ENCODE peak calls at places on chromosomes 4 and X, in six cellular contexts. A is sigmoid colon, V is ovary, K is SK-N-SH, B is A549, T is tibial nerve. W is an unnamed sample.
A peak's percentile ranks its signal among the peaks of the same experiment; 100 is the strongest.

GRCh38 chrX:18887821-18888205 is 96.1 kb downstream of the PHKA2 start:
- DNase-seq in V (no peak), A (no peak), K (no peak), T (no peak), B (no peak), W (no peak)

GRCh38 chr4:1515763-1516162 is 109.5 kb upstream of the NKX1-1 start:
- DNase-seq in A (no peak), K (no peak), B (no peak), T (no peak), V (no peak), W (no peak)

GRCh38 chr4:186021461-186022167 is 47.3 kb upstream of the TLR3 start:
- DNase-seq in A (no peak), T (no peak), K (peak; percentile 82), V (peak; percentile 48), B (peak; percentile 21), W (no peak)

GRCh38 chr4:182074842-182075241 is 168.4 kb upstream of the TENM3 start:
- DNase-seq in T (no peak), V (no peak), B (no peak), K (no peak), A (no peak), W (no peak)

GRCh38 chrX:21972721-21973120 is 32.2 kb downstream of the SMS start:
- DNase-seq in T (no peak), A (no peak), K (no peak), B (peak; percentile 35), V (no peak), W (no peak)

GRCh38 chr4:176001171-176002006 is 64.3 kb upstream of the WDR17 start:
- DNase-seq in T (no peak), V (peak; percentile 34), A (peak; percentile 87), K (peak; percentile 17), B (peak; percentile 8), W (peak; percentile 31)

GRCh38 chrX:65203545-65203944 is 227.3 kb upstream of the ZC4H2 start:
- DNase-seq in B (no peak), K (no peak), V (no peak), T (no peak), A (no peak), W (peak; percentile 56)

GRCh38 chr4:5957091-5957490 is 61.1 kb downstream of the C4orf50 start:
- DNase-seq in B (no peak), K (no peak), V (no peak), A (no peak), T (no peak), W (no peak)

GRCh38 chrX:150690126-150690525 is 3.1 kb upstream of the MTMR1 start:
- DNase-seq in T (no peak), V (no peak), K (no peak), B (peak; percentile 41), A (no peak), W (no peak)

GRCh38 chrX:150984164-150984824 is 1.2 kb downstream of the HMGB3 start:
- DNase-seq in A (no peak), T (no peak), K (peak; percentile 71), V (no peak), B (no peak), W (no peak)

GRCh38 chrX:122579521-122579920 is 604.6 kb upstream of the GRIA3 start:
- DNase-seq in K (no peak), T (no peak), A (no peak), V (no peak), B (no peak), W (no peak)

GRCh38 chrX:63656871-63657580 is 128.0 kb downstream of the ARHGEF9 start:
- DNase-seq in T (no peak), V (no peak), B (no peak), K (no peak), A (no peak), W (no peak)

GRCh38 chrX:12867746-12868145 is 874 bp downstream of the TLR7 start:
- DNase-seq in A (no peak), B (no peak), K (no peak), T (no peak), V (no peak), W (no peak)

GRCh38 chrX:100316987-100317386 is 93.1 kb downstream of the PCDH19 start:
- DNase-seq in T (no peak), B (no peak), K (no peak), A (no peak), V (no peak), W (no peak)

GRCh38 chr4:26021417-26022345 is 107.7 kb downstream of the SMIM20 start:
- DNase-seq in B (no peak), T (no peak), V (no peak), K (no peak), A (no peak), W (no peak)

GRCh38 chrX:42375080-42375479 is 402.9 kb downstream of the PPP1R2C start:
- DNase-seq in V (no peak), K (no peak), A (no peak), B (no peak), T (no peak), W (no peak)

GRCh38 chr4:24213936-24214335 is 324.1 kb upstream of the PPARGC1A start:
- DNase-seq in T (no peak), B (no peak), A (no peak), V (no peak), K (no peak), W (no peak)

GRCh38 chr4:81504685-81505598 is 33.2 kb upstream of the RASGEF1B start:
- DNase-seq in K (no peak), V (no peak), A (peak; percentile 86), T (peak; percentile 46), B (no peak), W (peak; percentile 73)

GRCh38 chr4:138898282-138898681 is 117.3 kb upstream of the NOCT start:
- DNase-seq in B (no peak), T (no peak), K (no peak), V (no peak), A (no peak), W (no peak)

GRCh38 chr4:139014391-139015268 is 951 bp upstream of the NOCT start:
- DNase-seq in A (peak; percentile 15), V (no peak), B (peak; percentile 84), T (no peak), K (peak; percentile 44), W (no peak)

GRCh38 chr4:88040707-88041106 is 33.3 kb downstream of the PKD2 start:
- DNase-seq in V (no peak), A (no peak), T (no peak), K (no peak), B (no peak), W (no peak)

GRCh38 chr4:151809716-151810115 is 48.9 kb upstream of the GATB start:
- DNase-seq in T (no peak), V (no peak), A (no peak), K (no peak), B (no peak), W (no peak)

GRCh38 chrX:77622672-77623071 is 163.3 kb downstream of the ATRX start:
- DNase-seq in A (no peak), V (no peak), T (no peak), K (no peak), B (no peak), W (no peak)

DNA sequence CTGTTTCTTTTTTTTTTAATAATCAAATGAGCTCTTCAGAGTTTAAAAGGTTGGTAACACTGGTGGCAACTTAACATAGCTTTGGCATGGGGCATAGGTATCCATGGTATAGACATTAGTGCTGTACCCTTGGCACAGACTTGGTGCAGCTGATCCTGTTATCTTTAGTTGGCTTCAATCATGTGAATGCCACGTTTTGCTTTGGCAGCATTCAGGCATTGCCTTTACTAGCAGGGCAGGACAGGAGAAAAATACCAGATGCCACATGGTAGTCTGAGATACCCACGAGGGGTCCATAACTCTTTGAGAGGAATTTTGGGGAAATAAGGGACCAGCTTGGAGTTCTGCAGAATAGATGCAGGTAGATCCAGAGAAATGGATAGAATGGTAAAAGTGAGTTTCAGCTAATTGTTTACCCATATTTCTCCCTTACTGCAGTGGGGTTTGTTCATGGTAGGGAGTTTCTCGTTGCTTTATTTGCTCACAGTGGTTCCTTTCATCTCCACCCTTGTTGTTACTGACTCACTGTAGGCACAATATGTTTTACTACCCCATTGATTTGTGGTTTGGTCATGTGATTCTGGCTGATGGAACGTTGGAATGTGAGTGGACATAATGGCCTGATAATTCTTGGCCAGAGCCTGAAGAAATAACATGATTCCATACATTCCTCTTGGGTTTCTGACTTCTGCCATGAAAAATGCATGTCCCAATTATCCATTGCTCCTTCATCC is 342.7 kb downstream of the GLUD2 start:
- DNase-seq in A (no peak), T (no peak), V (no peak), K (no peak), B (no peak), W (no peak)
- H3K9me3 ChIP-seq in A (no peaks in the 10 kb centered on the region), T (no peaks in the 10 kb centered on the region), V (no peaks in the 10 kb centered on the region), K (no peaks in the 10 kb centered on the region), B (no peaks in the 10 kb centered on the region), W (no peaks in the 10 kb centered on the region)

DNA sequence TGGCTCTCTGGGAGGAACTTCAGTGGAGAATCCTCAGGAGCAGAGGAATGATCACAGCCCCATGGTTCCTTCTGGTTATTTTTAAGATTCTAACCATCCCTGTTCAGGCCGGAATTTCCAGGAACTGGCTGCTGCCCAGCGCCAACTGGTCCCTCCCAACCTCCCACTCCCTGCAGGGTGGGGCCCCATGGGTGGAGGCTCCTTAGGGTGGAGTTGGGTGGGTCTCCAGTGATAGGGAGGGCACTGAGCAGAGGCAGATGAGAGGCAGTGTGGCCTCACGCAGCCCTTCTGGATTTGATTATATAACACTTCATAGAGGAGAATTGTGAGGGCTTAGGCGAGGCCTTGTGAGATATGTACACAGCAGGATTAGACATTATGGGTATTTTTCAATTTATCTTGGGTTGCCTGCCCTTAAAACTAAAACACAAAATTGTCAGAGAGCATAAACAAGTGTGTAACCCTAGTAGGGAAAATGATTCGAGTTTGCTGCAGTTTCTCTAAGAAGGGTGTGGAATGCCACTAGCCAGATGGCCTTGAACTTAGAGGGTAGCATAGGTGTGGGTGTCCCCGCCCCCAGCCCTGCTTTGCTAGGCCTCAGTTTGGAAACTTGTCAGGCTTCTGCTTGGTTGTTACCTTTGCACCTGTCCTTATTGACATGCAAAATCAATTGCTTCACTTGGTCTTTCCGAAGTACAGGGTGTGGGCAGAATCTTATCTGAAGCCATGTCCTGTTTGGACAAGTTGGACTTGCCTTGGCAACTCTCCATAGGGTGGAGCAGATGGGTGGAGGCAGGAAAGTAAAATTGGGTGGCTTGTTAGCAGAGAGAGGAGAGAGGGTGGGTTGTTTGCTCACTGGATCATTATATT is 9.3 kb downstream of the KLF3 start:
- DNase-seq in A (no peak), V (peak; percentile 80), K (peak; percentile 21), T (no peak), B (peak; percentile 69), W (peak; percentile 93)
- TF ChIP-seq EP300 in A (no peak), V (no peak), K (no peak), T (peak; percentile 74), B (no peak), W (peak; percentile 94)

GRCh38 chrX:25017667-25018247 is 2.0 kb upstream of the ARX start:
- DNase-seq in T (no peak), A (no peak), V (peak; percentile 77), B (no peak), K (peak; percentile 44), W (no peak)
- H3K4me1 ChIP-seq in T (peaks cover 26% of the 10 kb centered on the region), A (peaks cover 4% of the 10 kb centered on the region), V (no peaks in the 10 kb centered on the region), B (peaks cover 20% of the 10 kb centered on the region), K (no peaks in the 10 kb centered on the region), W (peaks cover 3% of the 10 kb centered on the region)

GRCh38 chr4:189511581-189511980 is 429.1 kb upstream of the FRG1 start:
- DNase-seq in T (no peak), B (no peak), A (no peak), V (no peak), K (no peak), W (no peak)

GRCh38 chr4:189519189-189519588 is 421.5 kb upstream of the FRG1 start:
- DNase-seq in K (no peak), T (no peak), B (no peak), A (no peak), V (no peak), W (no peak)

DNA sequence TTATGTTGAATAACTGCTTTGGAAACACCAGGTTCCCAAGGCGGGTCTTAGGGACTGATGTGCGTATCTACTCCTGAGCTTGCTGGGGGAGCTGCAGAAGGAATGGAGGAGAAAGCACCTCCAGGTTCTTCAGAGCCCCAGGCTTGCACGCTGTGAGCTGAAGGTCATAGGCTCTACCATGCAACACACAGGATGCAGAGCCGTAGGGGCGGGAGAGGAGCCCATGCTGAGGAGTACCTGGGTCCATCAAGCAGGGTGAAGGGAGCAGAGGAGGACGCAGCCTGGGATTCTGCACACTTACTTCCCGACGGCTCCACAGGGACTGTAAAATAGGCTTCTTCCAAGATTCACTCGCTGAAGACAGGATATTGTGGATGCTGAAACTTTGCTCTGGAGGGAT is 426.5 kb upstream of the FRG1 start:
- DNase-seq in T (no peak), B (no peak), A (no peak), V (no peak), K (no peak), W (no peak)
- H3K9me3 ChIP-seq in T (no peaks in the 10 kb centered on the region), B (no peaks in the 10 kb centered on the region), A (no peaks in the 10 kb centered on the region), V (no peaks in the 10 kb centered on the region), K (no peaks in the 10 kb centered on the region), W (no peaks in the 10 kb centered on the region)